ENCODE peak calls at places on chromosome 19, in nine cellular contexts. Y, T, G, K, H, W, D, V and F are unnamed samples.

GRCh38 chr19:55600336-55601028 is 394 bp downstream of the ZNF524 start:
- DNase-seq in G (no peak), T (peak; percentile 75), Y (no peak), K (peak; percentile 82), W (no peak), V (no peak), H (no peak), D (peak; percentile 88), F (no peak)

GRCh38 chr19:39768334-39768733 is 10.3 kb upstream of the LEUTX start:
- DNase-seq in D (no peak), V (no peak), K (no peak), T (no peak), H (no peak), G (no peak), Y (no peak), W (no peak), F (no peak)

GRCh38 chr19:3981736-3982681 is 3.3 kb downstream of the EEF2 start:
- DNase-seq in H (no peak), V (no peak), Y (no peak), G (no peak), T (no peak), D (no peak), K (peak; percentile 20), W (no peak), F (no peak)

GRCh38 chr19:3100331-3100730 is 6.2 kb downstream of the GNA11 start:
- DNase-seq in T (no peak), W (no peak), K (no peak), D (no peak), V (no peak), G (no peak), H (no peak), Y (no peak), F (no peak)

GRCh38 chr19:44692379-44692721 is 6.6 kb upstream of the CEACAM16 start:
- DNase-seq in G (no peak), V (no peak), Y (no peak), K (no peak), H (no peak), W (no peak), D (no peak), T (no peak), F (no peak)

GRCh38 chr19:2341987-2342386 is 13.5 kb downstream of the SPPL2B start:
- DNase-seq in Y (no peak), H (peak; percentile 26), V (no peak), W (no peak), D (no peak), G (no peak), T (no peak), K (no peak), F (no peak)

GRCh38 chr19:31448221-31448657 is 99.0 kb upstream of the TSHZ3 start:
- DNase-seq in G (no peak), K (peak; percentile 70), Y (no peak), W (peak; percentile 40), D (no peak), H (peak; percentile 44), V (peak; percentile 93), T (peak; percentile 95), F (peak; percentile 39)

GRCh38 chr19:45265375-45265774 is 14.3 kb downstream of the MARK4 start:
- DNase-seq in V (no peak), Y (no peak), G (no peak), K (no peak), T (no peak), D (no peak), W (no peak), H (no peak), F (no peak)

GRCh38 chr19:54462713-54463530 is 656 bp downstream of the LENG9 start:
- DNase-seq in K (peak; percentile 85), D (peak; percentile 69), Y (no peak), T (peak; percentile 84), W (peak; percentile 39), G (peak; percentile 63), V (peak; percentile 70), H (peak; percentile 85), F (no peak)

GRCh38 chr19:10887616-10888367 is 16.4 kb downstream of the CARM1 start:
- DNase-seq in D (no peak), V (no peak), Y (no peak), H (no peak), K (no peak), T (peak; percentile 64), G (no peak), W (peak; percentile 33), F (no peak)

GRCh38 chr19:3096267-3096901 is 2.2 kb downstream of the GNA11 start:
- DNase-seq in D (no peak), Y (no peak), W (no peak), K (no peak), G (no peak), H (peak; percentile 63), V (no peak), T (no peak), F (no peak)

GRCh38 chr19:39046037-39046821 is 13.9 kb upstream of the FBXO27 start:
- DNase-seq in D (no peak), Y (no peak), K (no peak), V (no peak), W (no peak), G (peak; percentile 20), H (no peak), T (peak; percentile 13), F (no peak)

DNA sequence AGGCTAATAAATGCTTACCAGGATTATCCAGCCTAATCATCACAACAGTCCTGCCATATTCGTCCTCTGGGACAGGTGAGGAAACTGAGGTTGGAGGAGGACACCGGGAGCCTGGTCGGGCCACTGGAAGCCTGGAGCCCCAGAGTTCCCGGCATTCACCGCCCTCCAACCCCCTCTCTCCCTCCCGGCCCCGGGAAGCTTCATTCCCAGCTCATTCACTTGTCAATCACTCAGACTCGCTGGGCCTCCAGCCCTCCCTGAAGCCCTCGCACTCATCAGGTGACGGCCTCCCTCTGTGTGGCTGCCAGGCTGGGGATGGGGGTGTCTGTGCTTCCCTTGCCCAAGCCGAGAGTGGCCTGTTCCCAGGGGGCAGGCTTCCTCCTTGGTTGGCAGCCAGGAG is 22.5 kb upstream of the ZNF99 start:
- DNase-seq in T (no peak), Y (no peak), H (no peak), G (no peak), V (no peak), W (no peak), K (no peak), D (no peak), F (no peak)
- TF ChIP-seq CTCF in T (no peak), Y (no peak), H (no peak), G (no peak), V (no peak), W (no peak), K (no peak), D (no peak), F (no peak)

GRCh38 chr19:20565321-20566018 is at the start of gene ZNF737:
- DNase-seq in H (peak; percentile 97), W (peak; percentile 87), T (peak; percentile 97), K (peak; percentile 97), V (peak; percentile 97), Y (peak; percentile 88), D (peak; percentile 95), G (peak; percentile 46), F (peak; percentile 96)
- TF ChIP-seq CTCF in H (no peak), W (peak; percentile 45), T (peak; percentile 32), K (no peak), V (peak; percentile 36), Y (peak; percentile 55), D (no peak), G (no peak), F (peak; percentile 36)

DNA sequence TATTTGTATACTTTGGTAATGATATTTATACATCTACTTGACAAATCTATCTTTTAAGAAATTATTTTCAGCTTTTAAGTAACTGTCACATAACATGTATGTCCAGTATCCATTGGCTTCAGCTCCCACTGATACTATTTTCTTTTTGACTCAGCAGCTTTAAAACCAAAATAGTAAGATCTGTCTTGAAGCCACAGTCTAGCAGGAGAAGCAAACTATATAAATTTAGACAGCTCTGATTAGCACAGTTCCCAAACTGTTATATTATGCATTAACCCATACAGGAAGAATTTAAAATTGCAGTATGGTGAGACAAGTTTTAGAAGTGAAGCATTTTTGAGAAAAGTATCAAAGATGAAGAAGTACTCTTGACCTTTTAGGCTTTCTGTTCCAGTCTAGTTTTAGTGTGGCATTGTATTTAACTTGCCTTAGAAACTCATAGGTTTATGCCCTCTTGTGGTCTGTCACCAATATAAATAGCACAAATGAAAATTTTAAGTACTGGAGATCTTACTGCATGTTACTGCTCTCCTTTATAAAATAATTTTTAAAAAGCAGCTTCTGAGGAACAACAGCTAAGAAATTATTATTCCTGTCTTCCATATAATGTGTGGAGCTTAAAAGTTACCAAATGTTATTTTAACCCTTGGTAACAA is 24.7 kb downstream of the URI1 start:
- DNase-seq in D (no peak), Y (no peak), G (peak; percentile 8), H (no peak), K (no peak), T (peak; percentile 42), W (peak; percentile 25), V (peak; percentile 44), F (no peak)
- TF ChIP-seq CTCF in D (no peak), Y (no peak), G (peak; percentile 54), H (no peak), K (peak; percentile 2), T (no peak), W (peak; percentile 22), V (peak; percentile 46), F (no peak)

GRCh38 chr19:52691215-52691610 is 43.6 kb downstream of the ZNF611 start:
- DNase-seq in G (no peak), D (no peak), T (no peak), H (no peak), W (no peak), K (no peak), V (no peak), Y (no peak), F (no peak)

GRCh38 chr19:52689804-52690394 is 44.9 kb downstream of the ZNF611 start:
- DNase-seq in T (peak; percentile 45), K (peak; percentile 46), H (peak; percentile 61), Y (peak; percentile 4), V (no peak), D (peak; percentile 62), G (no peak), W (no peak), F (peak; percentile 25)

GRCh38 chr19:52691737-52692136 is 43.1 kb downstream of the ZNF611 start:
- DNase-seq in H (no peak), Y (no peak), G (no peak), K (no peak), T (no peak), D (no peak), V (no peak), W (no peak), F (no peak)

GRCh38 chr19:52692431-52693008 is 42.3 kb downstream of the ZNF611 start:
- DNase-seq in D (no peak), W (no peak), Y (no peak), H (no peak), K (no peak), G (no peak), V (no peak), T (no peak), F (no peak)

GRCh38 chr19:52690395-52691214 is 44.2 kb downstream of the ZNF611 start:
- DNase-seq in K (peak; percentile 97), H (peak; percentile 96), V (peak; percentile 94), G (peak; percentile 97), W (peak; percentile 85), Y (peak; percentile 82), T (peak; percentile 98), D (peak; percentile 95), F (peak; percentile 91)
- TF ChIP-seq CTCF in K (peak; percentile 29), H (peak; percentile 25), V (peak; percentile 4), G (no peak), W (no peak), Y (peak; percentile 49), T (no peak), D (no peak), F (peak; percentile 37)